ENCODE peak calls at places on chromosomes 4 and X, in six cellular contexts. M is suprapubic skin, W is transverse colon, K is HCT116, Q is K562, S is Panc1. B is an unnamed sample.

GRCh38 chr4:77175201-77175610 is 18.2 kb downstream of the CCNG2 start:
- DNase-seq in M (no peak), W (no peak), K (no peak), Q (no peak), S (no peak), B (no peak)

GRCh38 chrX:22247169-22247568 is 25.5 kb upstream of the CBLL2 start:
- DNase-seq in M (no peak), W (no peak), K (no peak), Q (no peak), S (no peak), B (no peak)

GRCh38 chrX:69317721-69318120 is 152.5 kb upstream of the PJA1 start:
- DNase-seq in M (no peak), W (no peak), K (no peak), Q (no peak), S (no peak), B (no peak)

GRCh38 chrX:65596270-65596669 is 61.7 kb upstream of the LAS1L start:
- DNase-seq in M (no peak), W (peak; percentile 24), K (no peak), Q (peak; percentile 24), S (no peak), B (peak; percentile 35)

GRCh38 chr4:80732010-80732409 is 298.5 kb upstream of the BMP3 start:
- DNase-seq in M (no peak), W (no peak), K (no peak), Q (no peak), S (no peak), B (no peak)

GRCh38 chr4:11328401-11328800 is 100.3 kb downstream of the HS3ST1 start:
- DNase-seq in M (no peak), W (no peak), K (no peak), Q (no peak), S (no peak), B (no peak)

GRCh38 chrX:38304010-38304409 is 23.3 kb downstream of the RPGR start:
- DNase-seq in M (no peak), W (no peak), K (no peak), Q (no peak), S (no peak), B (no peak)

GRCh38 chrX:150197388-150197787 is 165.7 kb upstream of the MAMLD1 start:
- DNase-seq in M (no peak), W (no peak), K (no peak), Q (no peak), S (no peak), B (no peak)

GRCh38 chr4:183256756-183257385 is 63.2 kb downstream of the CLDN22 start:
- DNase-seq in M (no peak), W (peak; percentile 38), K (peak; percentile 33), Q (peak; percentile 69), S (no peak), B (no peak)

DNA sequence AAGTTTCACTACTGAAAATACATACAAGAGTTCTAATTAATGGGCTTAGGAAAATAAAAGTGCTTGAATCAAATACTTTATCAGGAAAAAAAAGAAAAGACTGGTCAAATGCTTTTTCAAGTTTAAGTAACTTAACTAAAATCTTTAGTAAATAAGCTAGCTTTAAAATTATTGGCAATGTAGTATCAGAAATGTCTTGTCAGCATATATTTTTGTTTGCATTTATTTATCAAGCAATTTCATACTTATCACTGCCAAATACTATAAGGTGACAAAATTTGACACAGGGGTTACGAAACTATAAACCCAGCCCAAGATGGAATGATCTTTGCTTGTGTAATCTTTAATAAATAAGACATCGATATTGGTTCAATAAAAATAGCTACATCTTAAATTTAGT is 31.8 kb upstream of the MAGEA4 start:
- DNase-seq in M (no peak), W (no peak), K (no peak), Q (no peak), S (no peak), B (no peak)
- H3K9me3 ChIP-seq in M (no peaks in the 10 kb centered on the region), W (no peaks in the 10 kb centered on the region), K (no peaks in the 10 kb centered on the region), Q (no peaks in the 10 kb centered on the region), S (no peaks in the 10 kb centered on the region), B (no peaks in the 10 kb centered on the region)

GRCh38 chr4:176320340-176320975 is 692 bp downstream of the SPCS3 start:
- DNase-seq in M (peak; percentile 91), W (peak; percentile 91), K (peak; percentile 31), Q (peak; percentile 85), S (no peak), B (peak; percentile 86)
- TF ChIP-seq POLR2AphosphoS5 in M (no peak), W (peak; percentile 49), K (peak; percentile 37), Q (peak; percentile 28), S (no peak), B (no peak)

GRCh38 chrX:44927398-44927797 is 54.4 kb downstream of the KDM6A start:
- DNase-seq in M (no peak), W (no peak), K (no peak), Q (no peak), S (no peak), B (no peak)

GRCh38 chrX:44935640-44936039 is 62.7 kb downstream of the KDM6A start:
- DNase-seq in M (no peak), W (no peak), K (no peak), Q (no peak), S (no peak), B (no peak)

GRCh38 chrX:44935172-44935571 is 62.2 kb downstream of the KDM6A start:
- DNase-seq in M (no peak), W (no peak), K (no peak), Q (no peak), S (no peak), B (no peak)

GRCh38 chrX:44931441-44931973 is 58.5 kb downstream of the KDM6A start:
- DNase-seq in M (no peak), W (no peak), K (no peak), Q (no peak), S (no peak), B (no peak)
- H3K9me3 ChIP-seq in M (no peaks in the 10 kb centered on the region), W (no peaks in the 10 kb centered on the region), K (no peaks in the 10 kb centered on the region), Q (no peaks in the 10 kb centered on the region), S (no peaks in the 10 kb centered on the region), B (no peaks in the 10 kb centered on the region)

GRCh38 chr4:142713282-142714030 is 132.6 kb downstream of the INPP4B start:
- DNase-seq in M (no peak), W (no peak), K (no peak), Q (no peak), S (no peak), B (no peak)
- TF ChIP-seq POLR2AphosphoS5 in M (no peak), W (no peak), K (no peak), Q (no peak), S (no peak), B (no peak)

B was measured in breast epithelium.